ENCODE peak calls at places on chromosome 21, in ten cellular contexts. Q is ovary, M is IMR-90, B is hepatocyte, K is thoracic aorta, Y is heart left ventricle, I is cardiac muscle cell, O is upper lobe of left lung, L is neural progenitor cell, Z is iPS DF 6.9. G is an unnamed sample. For H3K4me1, the result is how much of the 10 kb centered on the place peaks cover.

GRCh38 chr21:35738342-35738961 is 321.9 kb downstream of the SETD4 start:
- DNase-seq in Q (peak), M (peak), B (peak), K (no peak), Y (peak), I (no peak), O (no peak), L (no peak), Z (no peak), G (peak)

GRCh38 chr21:26811031-26811430 is 34.2 kb downstream of the ADAMTS1 start:
- DNase-seq in Q (no peak), M (peak), B (no peak), K (no peak), Y (no peak), I (no peak), O (no peak), L (no peak), Z (no peak), G (peak)

GRCh38 chr21:32334980-32335471 is 36.4 kb downstream of the MRAP start:
- DNase-seq in Q (no peak), M (no peak), B (no peak), K (no peak), Y (peak), I (no peak), O (no peak), L (peak), Z (no peak), G (peak)

GRCh38 chr21:40797881-40798280 is 49.1 kb downstream of the DSCAM start:
- DNase-seq in Q (no peak), M (peak), B (no peak), K (no peak), Y (no peak), I (no peak), O (no peak), L (no peak), Z (no peak), G (no peak)

GRCh38 chr21:28069446-28069845 is 923.2 kb downstream of the LTN1 start:
- DNase-seq in Q (no peak), M (peak), B (no peak), K (no peak), Y (no peak), I (no peak), O (no peak), L (peak), Z (no peak), G (peak)

GRCh38 chr21:35179990-35180557 is 131.0 kb upstream of the RUNX1 start:
- DNase-seq in Q (no peak), M (peak), B (no peak), K (no peak), Y (no peak), I (no peak), O (no peak), L (no peak), Z (no peak), G (peak)

GRCh38 chr21:35178812-35179211 is 129.7 kb upstream of the RUNX1 start:
- DNase-seq in Q (no peak), M (peak), B (no peak), K (no peak), Y (no peak), I (no peak), O (no peak), L (no peak), Z (no peak), G (peak)

GRCh38 chr21:31418355-31419001 is 74.4 kb upstream of the TIAM1 start:
- DNase-seq in Q (no peak), M (no peak), B (peak), K (no peak), Y (no peak), I (no peak), O (no peak), L (no peak), Z (no peak), G (no peak)

GRCh38 chr21:28464095-28464494 is 528.6 kb downstream of the LTN1 start:
- DNase-seq in Q (no peak), M (no peak), B (no peak), K (no peak), Y (no peak), I (no peak), O (no peak), L (no peak), Z (no peak), G (no peak)

GRCh38 chr21:30990514-30991304 is 47.6 kb downstream of the KRTAP19-8 start:
- DNase-seq in Q (no peak), M (no peak), B (no peak), K (no peak), Y (no peak), I (no peak), O (no peak), L (peak), Z (no peak), G (no peak)

GRCh38 chr21:33125981-33126380 is 56.0 kb downstream of the OLIG1 start:
- DNase-seq in Q (no peak), M (no peak), B (no peak), K (no peak), Y (no peak), I (no peak), O (no peak), L (no peak), Z (no peak), G (no peak)

GRCh38 chr21:31276663-31277062 is 67.4 kb downstream of the TIAM1 start:
- DNase-seq in Q (no peak), M (no peak), B (no peak), K (no peak), Y (no peak), I (no peak), O (no peak), L (no peak), Z (no peak), G (no peak)

GRCh38 chr21:33945652-33946270 is 30.2 kb upstream of the ATP5PO start:
- DNase-seq in Q (no peak), M (no peak), B (no peak), K (no peak), Y (no peak), I (no peak), O (no peak), L (no peak), Z (no peak), G (no peak)

GRCh38 chr21:28745131-28746055 is 247.3 kb downstream of the LTN1 start:
- DNase-seq in Q (peak), M (peak), B (peak), K (no peak), Y (peak), I (peak), O (peak), L (peak), Z (peak), G (peak)

GRCh38 chr21:34908424-34909055 is 140.6 kb downstream of the RUNX1 start:
- DNase-seq in Q (no peak), M (no peak), B (peak), K (no peak), Y (no peak), I (no peak), O (peak), L (no peak), Z (no peak), G (peak)

GRCh38 chr21:29885491-29885890 is 54.3 kb downstream of the GRIK1 start:
- DNase-seq in Q (no peak), M (no peak), B (no peak), K (no peak), Y (no peak), I (no peak), O (no peak), L (no peak), Z (no peak), G (no peak)

GRCh38 chr21:33022828-33023573 is 2.7 kb upstream of the OLIG2 start:
- DNase-seq in Q (no peak), M (no peak), B (no peak), K (no peak), Y (no peak), I (no peak), O (no peak), L (peak), Z (no peak), G (no peak)

GRCh38 chr21:33189845-33190244 is 39.9 kb upstream of the IFNAR2 start:
- DNase-seq in Q (no peak), M (no peak), B (no peak), K (no peak), Y (no peak), I (no peak), O (no peak), L (no peak), Z (no peak), G (no peak)

DNA sequence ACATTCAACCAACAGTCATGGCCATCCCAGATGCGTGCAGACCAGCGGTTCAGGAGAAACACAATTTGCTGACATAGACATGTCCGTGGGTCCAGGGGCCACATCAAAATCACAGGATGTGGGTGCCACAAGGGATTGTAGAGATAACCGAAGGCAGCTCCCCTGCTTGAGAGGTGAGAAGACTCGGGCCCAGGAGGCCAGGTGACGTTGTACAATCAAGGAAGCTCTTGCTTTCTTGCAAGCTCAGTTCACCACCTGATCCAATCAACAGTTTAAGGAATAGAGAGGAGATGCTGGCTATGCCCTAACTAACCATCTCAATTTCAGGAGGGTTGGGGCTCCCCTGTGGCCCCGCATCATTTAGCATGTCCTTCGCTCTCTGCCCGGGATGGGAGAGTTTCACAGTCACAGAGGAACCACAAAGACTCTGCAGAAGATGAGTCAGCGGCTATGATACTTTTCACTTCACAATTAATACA is 19.5 kb downstream of the UBASH3A start:
- DNase-seq in Q (no peak), M (no peak), B (no peak), K (no peak), Y (no peak), I (no peak), O (no peak), L (no peak), Z (no peak), G (no peak)
- H3K4me1 ChIP-seq in Q (under half), M (under half), B (under half), K (under half), Y (under half), I (under half), O (under half), L (under half), Z (under half), G (under half)

DNA sequence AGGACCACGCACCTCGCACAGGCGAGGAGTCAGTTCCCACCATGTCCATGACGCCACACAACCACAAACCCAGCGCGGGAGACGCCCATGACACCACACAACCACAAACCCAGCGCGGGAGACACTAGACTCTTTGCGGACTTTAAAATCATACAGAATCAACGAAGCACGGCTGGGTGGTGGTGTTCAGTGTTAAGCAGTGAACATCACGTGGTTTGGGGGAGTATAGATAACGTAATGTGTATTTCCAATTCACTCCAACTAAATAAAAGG is 19.2 kb downstream of the PTTG1IP start:
- DNase-seq in Q (no peak), M (no peak), B (no peak), K (no peak), Y (no peak), I (no peak), O (no peak), L (no peak), Z (no peak), G (no peak)
- H3K4me3 ChIP-seq in Q (no peak), M (no peak), B (no peak), K (no peak), Y (no peak), I (no peak), O (no peak), L (no peak), Z (no peak), G (no peak)

GRCh38 chr21:45410151-45410864 is 5.3 kb downstream of the COL18A1 start:
- DNase-seq in Q (peak), M (no peak), B (no peak), K (no peak), Y (no peak), I (peak), O (no peak), L (no peak), Z (no peak), G (no peak)
- H3K4me1 ChIP-seq in Q (under half), M (under half), B (half or more), K (half or more), Y (under half), I (half or more), O (under half), L (half or more), Z (under half), G (under half)

GRCh38 chr21:37547615-37547975 is 181.0 kb downstream of the DYRK1A start:
- DNase-seq in Q (no peak), M (no peak), B (no peak), K (no peak), Y (no peak), I (no peak), O (no peak), L (no peak), Z (no peak), G (no peak)
- H3K4me3 ChIP-seq in Q (no peak), M (no peak), B (no peak), K (no peak), Y (no peak), I (no peak), O (no peak), L (no peak), Z (no peak), G (peak)

DNA sequence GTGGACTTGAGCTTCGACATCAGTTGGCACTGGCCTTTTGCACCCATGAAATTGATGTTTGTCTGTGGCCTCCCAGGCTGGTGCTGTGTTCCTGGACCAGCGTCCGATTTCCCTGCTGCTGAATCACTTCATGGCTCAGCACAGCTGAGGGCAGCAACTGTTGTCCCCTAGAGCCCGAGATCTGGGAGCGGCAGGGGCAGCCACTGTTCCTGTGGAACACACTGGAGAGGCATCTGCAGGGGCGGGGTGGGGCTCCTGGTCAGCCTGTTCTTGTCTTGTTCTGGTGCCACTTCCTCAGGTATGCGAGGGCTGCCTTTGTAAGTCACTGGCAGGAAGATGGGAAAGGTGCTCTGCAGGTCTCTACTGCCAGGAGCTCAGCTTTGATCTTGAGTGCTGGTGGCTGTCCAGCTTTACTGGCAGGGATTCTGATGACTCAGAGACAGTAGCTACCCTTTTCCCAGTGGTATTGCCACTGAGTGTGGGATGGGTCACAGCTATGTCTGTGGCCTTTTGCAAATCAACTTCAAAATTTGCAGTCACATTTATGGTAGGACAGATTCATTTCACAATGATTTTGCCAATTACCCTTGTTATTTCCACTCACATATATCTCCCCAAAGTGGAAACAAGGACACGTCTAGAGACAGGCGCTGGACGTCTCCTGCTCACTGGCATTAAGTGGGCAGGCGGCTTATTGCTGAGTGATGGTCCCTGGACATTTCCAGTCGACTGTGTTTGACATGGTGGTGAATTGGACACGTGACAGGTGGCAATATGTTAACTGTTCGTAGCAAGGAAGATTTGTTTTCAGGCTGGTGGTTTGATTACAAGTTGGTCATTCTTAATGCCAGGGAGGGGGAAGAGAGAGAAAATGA is 15.3 kb downstream of the AGPAT3 start:
- DNase-seq in Q (no peak), M (peak), B (no peak), K (no peak), Y (no peak), I (no peak), O (peak), L (no peak), Z (no peak), G (peak)
- H3K4me1 ChIP-seq in Q (under half), M (under half), B (under half), K (under half), Y (under half), I (under half), O (under half), L (under half), Z (under half), G (under half)

DNA sequence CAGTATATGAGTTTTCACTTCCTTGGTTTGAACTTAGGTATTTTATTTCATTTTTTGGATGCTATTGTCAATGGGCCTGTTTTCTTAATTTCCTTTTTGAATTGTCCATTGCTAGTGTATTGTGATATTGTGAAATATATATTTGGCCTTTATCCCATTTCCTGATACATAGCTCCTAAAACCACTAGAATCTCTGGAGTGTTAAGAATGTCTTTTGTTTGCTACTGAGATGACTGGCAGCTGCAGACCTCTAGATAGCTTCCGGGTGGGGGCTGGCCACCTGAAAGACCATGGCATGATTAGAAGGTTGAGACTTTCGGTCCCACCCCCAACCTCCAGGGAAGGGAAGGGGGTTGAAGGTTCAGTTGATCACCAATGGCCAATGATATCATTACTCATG is 245.4 kb downstream of the KCNJ6 start:
- DNase-seq in Q (no peak), M (peak), B (no peak), K (no peak), Y (no peak), I (no peak), O (peak), L (no peak), Z (no peak), G (peak)
- H3K4me3 ChIP-seq in Q (no peak), M (no peak), B (no peak), K (no peak), Y (no peak), I (no peak), O (no peak), L (no peak), Z (no peak), G (no peak)